ENCODE peak calls at places on chromosomes 11 and 22, in eight cellular contexts. K, G, X, W, Z, F, M and L are unnamed samples.
A peak's percentile ranks its signal among the peaks of the same experiment; 100 is the strongest.

GRCh38 chr11:63508009-63508408 is 2.1 kb downstream of the LGALS12 start:
- DNase-seq in W (peak; percentile 55), F (peak; percentile 77), G (peak; percentile 72), M (peak; percentile 49), X (no peak), K (peak; percentile 71), Z (peak; percentile 37), L (peak; percentile 77)

GRCh38 chr22:22878211-22878570 is 9.4 kb upstream of the IGLL5 start:
- DNase-seq in F (no peak), W (no peak), Z (no peak), K (no peak), G (no peak), M (no peak), X (no peak), L (no peak)

GRCh38 chr11:110243804-110244203 is 52.6 kb downstream of the RDX start:
- DNase-seq in W (no peak), X (no peak), Z (no peak), M (no peak), F (no peak), K (no peak), G (no peak), L (no peak)

GRCh38 chr22:18147791-18148507 is 2.0 kb upstream of the USP18 start:
- DNase-seq in Z (no peak), X (no peak), F (no peak), M (no peak), G (no peak), K (no peak), W (no peak), L (no peak)

GRCh38 chr22:21942407-21942895 is 10.2 kb downstream of the PPM1F start:
- DNase-seq in X (peak; percentile 88), K (no peak), M (peak; percentile 89), F (peak; percentile 38), W (peak; percentile 90), G (no peak), Z (no peak), L (no peak)

GRCh38 chr22:38218661-38219331 is 17.0 kb downstream of the MAFF start:
- DNase-seq in F (peak; percentile 92), X (peak; percentile 97), W (peak; percentile 84), K (peak; percentile 76), Z (peak; percentile 66), G (no peak), M (peak; percentile 70), L (peak; percentile 78)

GRCh38 chr22:43435851-43436535 is 24.2 kb downstream of the MPPED1 start:
- DNase-seq in G (no peak), W (no peak), Z (no peak), K (peak; percentile 86), X (no peak), M (no peak), F (peak; percentile 88), L (no peak)

GRCh38 chr22:38148252-38148651 is 33.4 kb downstream of the PLA2G6 start:
- DNase-seq in Z (no peak), F (no peak), M (no peak), W (no peak), X (peak; percentile 66), G (no peak), K (no peak), L (no peak)

GRCh38 chr22:37183432-37184379 is 4.3 kb downstream of the C1QTNF6 start:
- DNase-seq in Z (no peak), X (no peak), W (no peak), G (no peak), F (no peak), M (peak; percentile 26), K (no peak), L (no peak)

GRCh38 chr11:74720596-74721478 is 10.4 kb downstream of the CHRDL2 start:
- DNase-seq in K (peak; percentile 24), W (peak; percentile 58), M (peak; percentile 82), F (peak; percentile 67), Z (no peak), G (no peak), X (peak; percentile 89), L (no peak)

GRCh38 chr11:129190087-129190486 is 2.0 kb downstream of the ARHGAP32 start:
- DNase-seq in K (no peak), M (no peak), Z (no peak), W (no peak), G (no peak), F (peak; percentile 29), X (no peak), L (no peak)

GRCh38 chr11:75330279-75330678 is 21.2 kb downstream of the ARRB1 start:
- DNase-seq in W (no peak), F (peak; percentile 65), G (peak; percentile 53), Z (no peak), M (no peak), X (peak; percentile 65), K (no peak), L (peak; percentile 57)

GRCh38 chr11:75654314-75654713 is 14.5 kb downstream of the MAP6 start:
- DNase-seq in M (no peak), K (no peak), X (peak; percentile 84), Z (no peak), G (no peak), W (no peak), F (no peak), L (peak; percentile 72)

GRCh38 chr11:122721964-122722266 is 66.4 kb downstream of the UBASH3B start:
- DNase-seq in M (no peak), Z (no peak), W (no peak), F (no peak), G (no peak), K (no peak), X (peak; percentile 94), L (no peak)

DNA sequence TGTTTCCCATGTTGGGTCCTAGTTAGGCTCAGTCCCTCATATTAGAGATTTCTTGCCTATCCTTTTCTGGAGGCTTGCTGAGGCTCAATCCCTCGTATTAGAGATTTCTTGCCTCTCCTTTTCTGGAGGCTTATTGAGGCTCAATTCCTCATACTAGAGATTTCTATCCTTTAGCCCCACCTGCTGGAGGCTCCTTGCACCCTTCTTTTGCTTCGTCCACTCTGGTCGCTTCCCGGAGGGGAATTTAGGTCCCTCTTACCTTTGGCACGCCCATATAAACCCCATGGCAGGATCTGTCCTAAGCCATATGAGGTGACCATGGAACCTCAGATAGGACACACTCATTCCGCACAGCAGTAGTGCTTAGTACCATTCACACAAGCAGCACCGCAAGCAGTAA is 15.9 kb downstream of the CYP2D6 start:
- DNase-seq in K (no peak), X (peak; percentile 6), G (no peak), F (no peak), Z (no peak), W (no peak), M (no peak), L (no peak)
- TF ChIP-seq CTCF in K (peak; percentile 21), X (peak; percentile 31), G (peak; percentile 35), F (no peak), Z (peak; percentile 49), W (peak; percentile 26), M (peak; percentile 45), L (peak; percentile 34)

GRCh38 chr11:72707032-72707431 is 32.8 kb upstream of the PDE2A start:
- DNase-seq in W (no peak), X (no peak), F (no peak), Z (no peak), K (no peak), G (no peak), M (no peak), L (no peak)

GRCh38 chr11:72704028-72704782 is 30.0 kb upstream of the PDE2A start:
- DNase-seq in G (no peak), Z (no peak), W (no peak), F (no peak), X (no peak), K (no peak), M (no peak), L (peak; percentile 66)

GRCh38 chr11:72704783-72705287 is 30.6 kb upstream of the PDE2A start:
- DNase-seq in F (no peak), X (no peak), Z (no peak), M (no peak), W (no peak), G (no peak), K (no peak), L (no peak)

GRCh38 chr11:72706579-72706978 is 32.4 kb upstream of the PDE2A start:
- DNase-seq in G (no peak), M (no peak), W (no peak), K (no peak), F (no peak), Z (no peak), X (no peak), L (no peak)

DNA sequence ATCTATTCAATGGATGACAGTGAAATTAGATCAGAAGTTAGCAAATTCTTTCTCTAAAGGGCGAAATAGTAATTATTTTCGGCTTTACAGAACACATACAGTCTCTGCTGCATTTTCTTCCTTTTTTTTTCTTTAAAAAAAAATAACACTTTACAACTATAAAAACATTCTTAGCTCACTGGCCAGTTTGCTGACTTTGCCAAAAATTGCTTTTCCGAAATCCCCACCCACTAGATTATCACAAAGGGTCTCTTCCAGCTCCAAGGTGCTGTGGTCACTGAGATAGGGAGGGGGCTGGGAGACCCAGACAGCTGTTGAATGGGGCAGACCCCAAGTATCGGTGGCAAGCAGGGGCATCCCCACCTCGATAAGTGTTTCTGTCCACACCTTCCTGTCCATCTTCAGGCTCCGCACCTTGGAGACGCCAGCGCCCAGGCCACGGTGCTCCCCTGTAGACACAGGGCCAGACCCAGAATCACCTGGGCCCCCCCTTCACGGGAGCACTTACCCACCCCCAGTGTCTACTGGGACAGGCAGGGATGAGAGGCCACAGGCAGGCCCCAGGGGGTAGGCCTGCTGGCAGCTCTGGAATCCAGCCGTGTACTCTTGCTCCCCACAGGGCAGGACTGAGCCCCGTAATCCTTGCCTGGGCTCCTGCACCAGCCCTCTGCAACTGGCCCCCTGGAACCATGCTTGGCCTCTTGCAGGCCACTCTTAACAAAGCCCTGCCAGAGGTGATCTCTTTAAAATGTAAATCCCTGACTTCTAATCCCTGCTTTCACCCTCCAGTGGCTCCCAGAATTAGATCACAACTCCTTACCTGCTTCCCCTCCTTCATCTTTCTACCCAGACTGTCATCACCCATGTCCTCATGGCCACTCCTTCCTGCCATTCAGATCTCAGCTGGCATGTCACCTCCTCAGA is 31.5 kb upstream of the PDE2A start:
- DNase-seq in K (no peak), M (no peak), X (no peak), G (no peak), F (no peak), W (no peak), Z (no peak), L (no peak)
- H3K36me3 ChIP-seq in K (peaks cover 71% of the 10 kb centered on the region), M (peaks cover 95% of the 10 kb centered on the region), X (peaks cover 74% of the 10 kb centered on the region), G (peaks cover 89% of the 10 kb centered on the region), F (peaks cover 100% of the 10 kb centered on the region), W (peaks cover 8% of the 10 kb centered on the region), Z (no peaks in the 10 kb centered on the region), L (peaks cover 9% of the 10 kb centered on the region)

DNA sequence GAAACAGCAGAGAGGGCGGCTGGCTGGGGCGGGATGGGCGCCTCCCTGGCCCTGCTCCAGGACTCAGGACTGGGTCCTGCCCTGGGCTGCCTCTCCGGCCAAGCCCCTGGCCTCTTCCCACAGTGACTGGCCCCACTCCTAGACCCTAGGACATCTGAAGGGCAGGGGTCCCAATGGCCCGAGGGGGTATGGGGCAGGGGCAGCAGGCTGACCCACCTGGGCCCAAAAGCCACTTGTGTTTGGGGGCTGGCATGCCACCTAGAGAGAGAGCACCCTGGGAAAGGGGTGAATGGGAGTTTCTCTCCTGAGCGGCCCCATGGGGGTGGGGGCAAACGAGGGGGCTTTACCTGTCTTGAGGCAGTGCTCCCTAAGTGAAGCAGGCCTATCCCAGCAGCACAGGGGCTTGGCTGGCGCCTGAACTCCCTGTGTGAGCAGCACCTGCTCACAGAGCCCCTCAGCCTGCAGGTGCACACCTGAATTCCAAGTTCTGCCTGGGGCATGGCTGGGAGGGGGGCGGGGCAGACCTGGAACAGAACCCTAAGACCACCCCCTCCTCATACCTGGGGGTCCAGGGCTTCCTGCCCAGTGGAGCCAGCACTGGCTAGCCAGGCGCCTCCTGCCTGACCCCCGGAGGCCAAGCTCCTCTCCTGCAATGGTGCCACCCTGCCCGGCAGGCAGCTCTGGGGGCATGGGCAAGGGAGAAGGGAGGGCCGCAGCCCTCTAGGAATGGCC is 16.9 kb downstream of the DUSP8 start:
- DNase-seq in W (no peak), M (no peak), K (peak; percentile 37), X (no peak), F (no peak), Z (no peak), G (no peak), L (no peak)
- H3K27me3 ChIP-seq in W (peaks cover 21% of the 10 kb centered on the region), M (no peaks in the 10 kb centered on the region), K (no peaks in the 10 kb centered on the region), X (no peaks in the 10 kb centered on the region), F (peaks cover 40% of the 10 kb centered on the region), Z (peaks cover 34% of the 10 kb centered on the region), G (no peaks in the 10 kb centered on the region), L (no peaks in the 10 kb centered on the region)

GRCh38 chr22:29110946-29111345 is 38.1 kb downstream of the KREMEN1 start:
- DNase-seq in W (no peak), M (no peak), Z (no peak), F (no peak), G (no peak), K (no peak), X (no peak), L (no peak)
- TF ChIP-seq CTCF in W (no peak), M (no peak), Z (no peak), F (no peak), G (no peak), K (no peak), X (no peak), L (no peak)